ENCODE peak calls at places on chromosomes 1 and 21, in five cellular contexts. One of them, this sample, is unnamed.

GRCh38 chr1:182752077-182752826 is 37.3 kb upstream of the NPL start:
- DNase-seq in K562: no peak
- DNase-seq in GM12878: no peak
- DNase-seq in HepG2: no peak
- DNase-seq in SK-N-SH: no peak
- DNase-seq in this sample: no peak

GRCh38 chr21:33360871-33361602 is 36.3 kb downstream of the IFNAR1 start:
- DNase-seq in K562: peak
- DNase-seq in HepG2: peak
- DNase-seq in GM12878: peak
- DNase-seq in SK-N-SH: peak
- DNase-seq in this sample: no peak

GRCh38 chr1:161185282-161185682 is 8.0 kb upstream of the B4GALT3 start:
- DNase-seq in K562: peak
- DNase-seq in GM12878: peak
- DNase-seq in SK-N-SH: peak
- DNase-seq in HepG2: no peak
- DNase-seq in this sample: no peak

GRCh38 chr1:44507490-44508396 is 102.7 kb downstream of the RNF220 start:
- DNase-seq in SK-N-SH: no peak
- DNase-seq in K562: no peak
- DNase-seq in HepG2: no peak
- DNase-seq in GM12878: no peak
- DNase-seq in this sample: no peak

GRCh38 chr1:179127163-179127895 is 45.5 kb downstream of the TOR3A start:
- DNase-seq in HepG2: no peak
- DNase-seq in SK-N-SH: no peak
- DNase-seq in GM12878: no peak
- DNase-seq in K562: no peak
- DNase-seq in this sample: no peak

GRCh38 chr1:234743866-234744581 is 134.0 kb upstream of the IRF2BP2 start:
- DNase-seq in SK-N-SH: no peak
- DNase-seq in K562: no peak
- DNase-seq in HepG2: no peak
- DNase-seq in GM12878: no peak
- DNase-seq in this sample: no peak

GRCh38 chr1:215891673-215892072 is 324.6 kb downstream of the KCTD3 start:
- DNase-seq in GM12878: no peak
- DNase-seq in SK-N-SH: no peak
- DNase-seq in HepG2: no peak
- DNase-seq in K562: no peak
- DNase-seq in this sample: no peak

GRCh38 chr1:65395887-65396612 is 24.4 kb upstream of the LEPR start:
- DNase-seq in HepG2: no peak
- DNase-seq in K562: no peak
- DNase-seq in SK-N-SH: no peak
- DNase-seq in GM12878: no peak
- DNase-seq in this sample: no peak

GRCh38 chr1:118257946-118258345 is 72.9 kb upstream of the SPAG17 start:
- DNase-seq in K562: no peak
- DNase-seq in HepG2: no peak
- DNase-seq in SK-N-SH: no peak
- DNase-seq in GM12878: no peak
- DNase-seq in this sample: no peak

GRCh38 chr1:96643519-96643918 is 78.1 kb upstream of the PTBP2 start:
- DNase-seq in GM12878: no peak
- DNase-seq in HepG2: no peak
- DNase-seq in SK-N-SH: no peak
- DNase-seq in K562: no peak
- DNase-seq in this sample: no peak

GRCh38 chr1:223620297-223620900 is 45.1 kb downstream of the CAPN8 start:
- DNase-seq in K562: peak
- DNase-seq in GM12878: no peak
- DNase-seq in HepG2: no peak
- DNase-seq in SK-N-SH: peak
- DNase-seq in this sample: no peak

GRCh38 chr1:116538527-116538926 is 32.3 kb downstream of the CD58 start:
- DNase-seq in GM12878: no peak
- DNase-seq in SK-N-SH: no peak
- DNase-seq in K562: no peak
- DNase-seq in HepG2: peak
- DNase-seq in this sample: peak

GRCh38 chr1:198075296-198075695 is 81.5 kb upstream of the NEK7 start:
- DNase-seq in K562: no peak
- DNase-seq in SK-N-SH: no peak
- DNase-seq in HepG2: no peak
- DNase-seq in GM12878: no peak
- DNase-seq in this sample: no peak

GRCh38 chr1:198068280-198068679 is 88.5 kb upstream of the NEK7 start:
- DNase-seq in HepG2: no peak
- DNase-seq in GM12878: no peak
- DNase-seq in K562: no peak
- DNase-seq in SK-N-SH: no peak
- DNase-seq in this sample: no peak

GRCh38 chr1:198072177-198072576 is 84.6 kb upstream of the NEK7 start:
- DNase-seq in HepG2: no peak
- DNase-seq in K562: no peak
- DNase-seq in GM12878: no peak
- DNase-seq in SK-N-SH: no peak
- DNase-seq in this sample: no peak
- TF ChIP-seq ZBTB33 in HepG2: no peak
- TF ChIP-seq ZBTB33 in K562: no peak
- TF ChIP-seq ZBTB33 in GM12878: no peak
- TF ChIP-seq ZBTB33 in SK-N-SH: no peak
- TF ChIP-seq ZBTB33 in this sample: no peak

GRCh38 chr1:175179837-175180590 is 12.6 kb downstream of the KIAA0040 start:
- DNase-seq in HepG2: no peak
- DNase-seq in GM12878: no peak
- DNase-seq in K562: no peak
- DNase-seq in SK-N-SH: no peak
- DNase-seq in this sample: no peak
- TF ChIP-seq ZBTB33 in HepG2: no peak
- TF ChIP-seq ZBTB33 in GM12878: no peak
- TF ChIP-seq ZBTB33 in K562: no peak
- TF ChIP-seq ZBTB33 in SK-N-SH: no peak
- TF ChIP-seq ZBTB33 in this sample: no peak

DNA sequence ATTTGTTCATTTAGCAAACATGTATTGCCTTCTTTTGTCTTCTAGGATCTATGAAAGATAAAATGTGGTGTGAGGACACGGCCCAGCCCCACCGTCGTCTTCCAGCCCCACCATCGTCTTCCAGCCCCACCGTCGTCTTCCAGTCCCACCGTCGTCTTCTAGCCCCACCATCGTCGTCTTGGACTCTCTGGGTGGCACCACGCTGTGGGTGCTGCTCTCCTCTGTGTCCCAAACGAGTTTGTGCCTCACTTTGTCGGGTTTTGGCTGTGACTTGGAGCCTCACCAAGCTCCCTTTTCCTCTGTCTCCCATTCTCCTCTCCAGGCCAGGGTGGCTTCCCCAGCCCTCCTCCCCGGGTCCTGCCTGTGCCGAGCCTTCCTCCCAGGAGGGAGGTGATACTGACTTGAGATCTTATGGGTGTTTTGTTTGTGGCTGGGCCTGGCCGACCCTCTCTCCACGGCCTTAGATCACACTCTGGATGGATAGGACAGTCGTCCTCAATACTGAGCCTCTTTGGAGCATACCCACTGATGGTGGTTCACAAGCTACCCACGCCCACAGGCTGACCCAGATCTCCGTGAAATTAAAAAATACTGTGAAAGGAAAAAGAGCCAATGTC is 14.2 kb upstream of the ZBTB21 start:
- DNase-seq in K562: no peak
- DNase-seq in HepG2: no peak
- DNase-seq in SK-N-SH: no peak
- DNase-seq in GM12878: no peak
- DNase-seq in this sample: no peak
- TF ChIP-seq ZBTB33 in K562: no peak
- TF ChIP-seq ZBTB33 in HepG2: no peak
- TF ChIP-seq ZBTB33 in SK-N-SH: no peak
- TF ChIP-seq ZBTB33 in GM12878: no peak
- TF ChIP-seq ZBTB33 in this sample: no peak

GRCh38 chr1:12327566-12327965 is 97.7 kb downstream of the VPS13D start:
- DNase-seq in GM12878: no peak
- DNase-seq in K562: no peak
- DNase-seq in SK-N-SH: no peak
- DNase-seq in HepG2: no peak
- DNase-seq in this sample: no peak

GRCh38 chr1:12320516-12320915 is 90.7 kb downstream of the VPS13D start:
- DNase-seq in K562: no peak
- DNase-seq in GM12878: no peak
- DNase-seq in HepG2: no peak
- DNase-seq in SK-N-SH: no peak
- DNase-seq in this sample: no peak

GRCh38 chr1:12326986-12327385 is 97.2 kb downstream of the VPS13D start:
- DNase-seq in HepG2: no peak
- DNase-seq in SK-N-SH: no peak
- DNase-seq in GM12878: no peak
- DNase-seq in K562: no peak
- DNase-seq in this sample: no peak

DNA sequence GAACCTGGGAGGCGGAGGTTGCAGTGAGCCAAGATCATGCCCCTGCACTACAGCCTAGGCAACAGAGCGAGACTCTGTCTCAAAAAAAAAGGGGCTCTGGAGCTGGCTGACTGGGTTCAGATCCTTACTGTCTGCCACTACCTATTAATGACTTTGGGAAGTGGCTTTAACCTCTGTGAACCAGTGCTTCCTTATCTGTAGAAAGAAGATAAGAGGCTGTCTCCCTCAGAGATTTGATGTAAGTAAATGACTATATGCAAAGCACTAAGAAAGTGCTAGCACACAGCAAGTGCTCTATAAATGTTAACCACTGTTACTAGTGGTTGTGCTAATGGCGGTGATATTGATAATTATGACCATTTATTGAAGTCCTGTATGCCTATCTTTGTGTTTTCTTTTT is 94.6 kb downstream of the VPS13D start:
- DNase-seq in K562: no peak
- DNase-seq in HepG2: no peak
- DNase-seq in GM12878: no peak
- DNase-seq in SK-N-SH: no peak
- DNase-seq in this sample: no peak
- TF ChIP-seq ZBTB33 in K562: no peak
- TF ChIP-seq ZBTB33 in HepG2: no peak
- TF ChIP-seq ZBTB33 in GM12878: no peak
- TF ChIP-seq ZBTB33 in SK-N-SH: no peak
- TF ChIP-seq ZBTB33 in this sample: no peak

GRCh38 chr1:85125891-85126290 is 74.9 kb downstream of the SYDE2 start:
- DNase-seq in GM12878: no peak
- DNase-seq in HepG2: no peak
- DNase-seq in K562: no peak
- DNase-seq in SK-N-SH: no peak
- DNase-seq in this sample: no peak

GRCh38 chr1:85118751-85119150 is 70.5 kb upstream of the MCOLN3 start:
- DNase-seq in GM12878: no peak
- DNase-seq in SK-N-SH: no peak
- DNase-seq in K562: no peak
- DNase-seq in HepG2: no peak
- DNase-seq in this sample: no peak

GRCh38 chr1:85121744-85122143 is 73.4 kb upstream of the MCOLN3 start:
- DNase-seq in K562: no peak
- DNase-seq in HepG2: no peak
- DNase-seq in SK-N-SH: no peak
- DNase-seq in GM12878: no peak
- DNase-seq in this sample: no peak

GRCh38 chr1:85116856-85117255 is 68.6 kb upstream of the MCOLN3 start:
- DNase-seq in SK-N-SH: no peak
- DNase-seq in GM12878: no peak
- DNase-seq in K562: no peak
- DNase-seq in HepG2: no peak
- DNase-seq in this sample: no peak

GRCh38 chr1:85122169-85122568 is 73.9 kb upstream of the MCOLN3 start:
- DNase-seq in HepG2: no peak
- DNase-seq in K562: no peak
- DNase-seq in GM12878: no peak
- DNase-seq in SK-N-SH: no peak
- DNase-seq in this sample: no peak
- TF ChIP-seq ZBTB33 in HepG2: no peak
- TF ChIP-seq ZBTB33 in K562: no peak
- TF ChIP-seq ZBTB33 in GM12878: no peak
- TF ChIP-seq ZBTB33 in SK-N-SH: no peak
- TF ChIP-seq ZBTB33 in this sample: no peak

DNA sequence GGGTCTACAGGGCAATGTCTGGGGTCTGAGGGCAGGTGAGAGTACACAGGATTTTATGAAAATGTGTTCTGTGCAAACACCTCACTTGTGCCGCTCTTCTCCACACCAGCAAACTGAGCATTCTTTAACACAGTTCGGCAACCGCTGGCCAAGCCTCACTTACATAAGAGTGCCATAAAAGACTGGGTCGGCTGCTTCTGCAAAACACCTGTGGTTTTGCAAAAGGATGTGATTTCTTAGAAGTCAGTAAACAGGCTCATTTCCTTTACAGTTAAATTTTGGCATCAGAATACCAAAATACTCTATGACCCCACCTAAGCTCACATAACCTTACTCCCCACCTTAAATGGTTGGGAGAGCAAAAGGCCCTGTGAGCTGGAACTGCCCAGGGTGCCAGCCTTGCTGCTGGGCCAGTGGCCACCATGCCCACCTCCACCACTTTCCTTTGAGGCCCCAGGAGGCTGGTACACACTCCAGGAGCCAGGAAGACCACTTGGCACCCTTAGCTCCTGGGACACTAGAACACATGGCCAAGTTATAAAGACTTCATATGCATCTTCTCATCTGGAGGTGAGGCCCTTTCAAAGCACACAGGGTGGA is 22.0 kb downstream of the CAPZB start:
- DNase-seq in SK-N-SH: no peak
- DNase-seq in HepG2: no peak
- DNase-seq in GM12878: peak
- DNase-seq in K562: no peak
- DNase-seq in this sample: no peak
- TF ChIP-seq ZBTB33 in SK-N-SH: no peak
- TF ChIP-seq ZBTB33 in HepG2: no peak
- TF ChIP-seq ZBTB33 in GM12878: no peak
- TF ChIP-seq ZBTB33 in K562: no peak
- TF ChIP-seq ZBTB33 in this sample: no peak

DNA sequence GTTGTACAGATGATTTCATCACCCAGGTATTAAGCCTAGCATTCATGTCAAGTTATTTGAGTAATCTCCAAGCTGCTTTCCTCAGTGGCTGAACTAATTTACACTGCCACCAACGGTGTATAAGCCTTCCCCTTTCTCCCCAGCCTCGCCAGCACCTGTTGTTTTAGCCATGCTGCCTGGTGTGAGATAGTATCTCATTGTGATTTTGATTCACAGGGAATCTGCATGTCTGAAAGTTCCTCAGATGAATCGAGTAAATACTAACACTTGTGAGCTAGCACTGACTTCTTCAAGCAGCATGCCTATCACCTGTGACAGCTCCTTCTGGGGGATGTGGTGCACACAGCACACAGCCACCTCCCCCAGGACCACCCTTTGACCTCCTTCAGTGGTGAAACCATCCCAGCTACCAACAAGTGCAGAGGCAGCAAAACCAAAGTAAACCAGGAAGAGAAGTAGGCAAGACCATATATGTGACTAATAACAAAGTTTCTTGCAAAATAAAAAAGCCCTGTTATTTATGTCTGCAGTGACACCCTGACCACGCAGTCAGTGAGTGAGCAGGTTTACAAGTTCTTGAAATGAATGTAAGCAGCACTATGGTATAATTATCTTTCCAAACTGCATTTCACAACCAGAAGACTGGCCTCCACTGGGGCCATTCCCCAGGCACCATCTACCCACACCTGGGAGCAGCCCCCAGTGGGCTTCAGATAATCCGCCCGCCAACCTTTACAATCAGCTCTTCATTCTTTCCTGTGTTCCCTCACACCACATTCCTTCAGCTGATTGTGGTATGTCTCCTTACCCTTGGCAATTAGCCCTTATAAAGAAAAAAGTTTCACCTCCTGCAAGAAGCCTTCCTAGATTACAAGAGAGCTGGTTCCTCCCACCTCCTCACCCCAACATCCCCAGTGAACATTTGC is 173.8 kb downstream of the ETS2 start:
- DNase-seq in GM12878: no peak
- DNase-seq in SK-N-SH: no peak
- DNase-seq in HepG2: no peak
- DNase-seq in K562: no peak
- DNase-seq in this sample: no peak
- TF ChIP-seq ZBTB33 in GM12878: no peak
- TF ChIP-seq ZBTB33 in SK-N-SH: no peak
- TF ChIP-seq ZBTB33 in HepG2: no peak
- TF ChIP-seq ZBTB33 in K562: no peak
- TF ChIP-seq ZBTB33 in this sample: no peak